ENCODE peak calls at places on chromosomes 5 and 9, in seven cellular contexts. G is thyroid gland, P is uterus, F is HepG2, L is gastrocnemius medialis, S is tibial nerve, X is GM12878. J is an unnamed sample.

GRCh38 chr5:85069659-85070640 is 685.3 kb upstream of the EDIL3 start:
- DNase-seq in G (no peak), P (no peak), F (no peak), L (no peak), S (no peak), X (no peak), J (no peak)

GRCh38 chr9:106953166-106953565 is 90.2 kb downstream of the ZNF462 start:
- DNase-seq in G (no peak), P (no peak), F (no peak), L (peak; percentile 57), S (no peak), X (no peak), J (no peak)

GRCh38 chr5:72812483-72812882 is 4.0 kb upstream of the TNPO1 start:
- DNase-seq in G (no peak), P (no peak), F (no peak), L (no peak), S (no peak), X (no peak), J (no peak)

GRCh38 chr5:169265888-169266287 is 35.1 kb downstream of the SLIT3 start:
- DNase-seq in G (no peak), P (no peak), F (no peak), L (no peak), S (no peak), X (no peak), J (no peak)

GRCh38 chr9:108634164-108634563 is 221.6 kb downstream of the ACTL7B start:
- DNase-seq in G (no peak), P (no peak), F (no peak), L (peak; percentile 13), S (no peak), X (no peak), J (no peak)

GRCh38 chr5:127886141-127886540 is 182.9 kb downstream of the CCDC192 start:
- DNase-seq in G (no peak), P (no peak), F (no peak), L (no peak), S (no peak), X (no peak), J (no peak)

GRCh38 chr5:14696057-14696456 is 31.5 kb downstream of the OTULIN start:
- DNase-seq in G (no peak), P (no peak), F (no peak), L (no peak), S (no peak), X (no peak), J (peak; percentile 80)

GRCh38 chr5:169583424-169584215 is at the start of gene SPDL1:
- DNase-seq in G (peak; percentile 95), P (peak; percentile 96), F (peak; percentile 93), L (peak; percentile 91), S (peak; percentile 94), X (peak; percentile 89), J (peak; percentile 97)

GRCh38 chr5:73135429-73136276 is 15.3 kb downstream of the TMEM171 start:
- DNase-seq in G (peak; percentile 72), P (no peak), F (peak; percentile 18), L (no peak), S (peak; percentile 19), X (no peak), J (peak; percentile 9)

GRCh38 chr5:38441730-38442573 is 114.5 kb downstream of the LIFR start:
- DNase-seq in G (peak; percentile 92), P (peak; percentile 93), F (peak; percentile 87), L (peak; percentile 88), S (peak; percentile 97), X (peak; percentile 33), J (peak; percentile 79)

GRCh38 chr9:32069169-32069813 is 315.2 kb upstream of the ACO1 start:
- DNase-seq in G (no peak), P (no peak), F (peak; percentile 2), L (no peak), S (no peak), X (no peak), J (no peak)

GRCh38 chr9:89743216-89743575 is 138.4 kb downstream of the GADD45G start:
- DNase-seq in G (no peak), P (no peak), F (no peak), L (no peak), S (no peak), X (peak; percentile 36), J (no peak)

GRCh38 chr5:93330506-93330905 is 250.5 kb downstream of the NR2F1-AS1 start:
- DNase-seq in G (no peak), P (no peak), F (no peak), L (no peak), S (no peak), X (no peak), J (no peak)

GRCh38 chr9:20137425-20137824 is 348.6 kb upstream of the SLC24A2 start:
- DNase-seq in G (no peak), P (no peak), F (no peak), L (no peak), S (no peak), X (no peak), J (no peak)

GRCh38 chr5:119810217-119810616 is 180.9 kb downstream of the FAM170A start:
- DNase-seq in G (no peak), P (no peak), F (no peak), L (no peak), S (no peak), X (no peak), J (no peak)

GRCh38 chr9:14985419-14985818 is 75.2 kb upstream of the FREM1 start:
- DNase-seq in G (no peak), P (no peak), F (no peak), L (no peak), S (no peak), X (no peak), J (no peak)

GRCh38 chr9:117704024-117704575 is at the start of gene TLR4:
- DNase-seq in G (peak; percentile 45), P (peak; percentile 51), F (no peak), L (peak; percentile 57), S (peak; percentile 70), X (peak; percentile 45), J (no peak)

GRCh38 chr9:35948901-35949318 is 9.0 kb downstream of the OR2S2 start:
- DNase-seq in G (no peak), P (no peak), F (peak; percentile 6), L (no peak), S (no peak), X (no peak), J (no peak)

GRCh38 chr5:95403996-95404395 is 12.8 kb downstream of the FAM81B start:
- DNase-seq in G (no peak), P (no peak), F (no peak), L (no peak), S (no peak), X (no peak), J (no peak)

GRCh38 chr5:145984072-145984471 is 47.7 kb downstream of the SH3RF2 start:
- DNase-seq in G (no peak), P (no peak), F (no peak), L (no peak), S (peak; percentile 14), X (no peak), J (peak; percentile 2)

GRCh38 chr5:141567513-141568117 is 51.2 kb downstream of the DIAPH1 start:
- DNase-seq in G (no peak), P (no peak), F (no peak), L (no peak), S (no peak), X (no peak), J (peak; percentile 4)

GRCh38 chr9:26863074-26863473 is 29.5 kb downstream of the CAAP1 start:
- DNase-seq in G (no peak), P (no peak), F (peak; percentile 5), L (no peak), S (no peak), X (no peak), J (no peak)

DNA sequence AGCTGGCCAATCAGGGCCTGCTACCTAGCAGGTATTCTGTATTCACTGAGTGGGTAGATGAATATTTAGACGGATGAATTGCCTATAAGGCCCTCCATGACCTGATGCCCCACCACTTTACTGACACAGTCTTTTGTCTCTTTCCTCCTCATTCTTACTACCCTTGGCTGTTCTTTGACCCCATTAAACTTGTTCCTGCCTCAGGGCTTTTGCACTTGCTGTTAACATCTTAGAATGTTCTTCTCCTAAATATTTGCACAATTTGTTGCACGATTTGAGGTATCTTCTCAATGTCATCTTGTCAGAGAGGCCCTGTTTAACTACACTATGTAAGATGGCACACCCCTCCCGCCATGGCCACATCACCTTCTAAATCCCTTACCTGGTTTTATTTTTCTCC is 3.3 kb upstream of the TTC23L start:
- DNase-seq in G (no peak), P (no peak), F (no peak), L (no peak), S (no peak), X (no peak), J (no peak)
- TF ChIP-seq POLR2A in G (no peak), P (no peak), F (no peak), L (no peak), S (no peak), X (no peak), J (no peak)

DNA sequence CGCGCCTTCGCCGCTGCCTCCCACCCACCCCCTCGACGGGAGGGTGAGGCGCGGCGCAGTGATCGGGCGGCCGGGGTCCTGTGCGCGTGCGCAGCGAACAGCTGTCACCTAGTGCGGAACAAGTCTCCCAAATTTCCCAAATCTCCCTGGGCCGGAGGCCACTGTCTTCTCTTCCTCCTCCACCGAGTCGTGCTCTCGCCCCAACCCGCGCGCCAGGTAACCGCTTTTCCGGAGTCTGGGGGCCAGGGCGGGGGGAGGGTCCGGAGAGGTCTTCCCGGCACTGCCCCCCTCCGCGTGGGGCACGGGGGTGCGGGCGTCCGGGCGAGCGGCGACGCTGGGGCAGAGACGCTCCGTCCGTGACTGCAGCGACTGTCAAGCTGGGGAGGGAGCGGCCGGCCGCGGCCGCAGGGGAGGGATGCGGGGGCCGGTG is 230 bp downstream of the KDM4C start:
- DNase-seq in G (peak; percentile 97), P (no peak), F (no peak), L (no peak), S (peak; percentile 92), X (no peak), J (no peak)
- TF ChIP-seq POLR2A in G (no peak), P (peak; percentile 36), F (no peak), L (no peak), S (no peak), X (no peak), J (peak; percentile 16)

DNA sequence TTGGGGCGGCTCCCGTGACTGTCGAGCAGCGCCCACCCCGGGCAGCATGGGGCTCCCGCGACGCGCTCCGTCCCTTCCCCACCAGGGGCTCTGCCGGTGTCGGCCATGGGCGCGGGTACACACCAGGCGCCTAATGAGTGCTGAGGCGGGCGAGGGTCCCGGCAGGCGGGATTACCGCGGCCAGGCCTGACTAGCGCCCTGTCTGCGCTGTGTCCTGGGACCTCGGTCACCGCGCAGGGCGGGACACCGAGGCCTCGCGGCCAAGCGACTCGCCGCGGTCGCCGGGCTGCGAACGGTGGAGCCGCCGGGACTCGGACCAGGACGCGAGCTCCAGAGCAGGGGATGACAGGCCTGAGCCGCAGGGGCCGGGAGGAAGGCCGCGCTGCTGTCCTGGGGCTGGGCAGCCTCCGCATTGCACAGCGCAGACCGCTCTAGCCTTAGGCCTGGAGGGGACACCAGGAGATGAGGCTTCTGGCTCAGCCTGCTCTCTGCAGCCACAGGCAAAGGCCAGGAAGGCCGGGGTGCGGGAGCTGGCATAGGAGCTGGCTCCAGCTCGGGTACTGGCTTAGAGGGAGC is 14.1 kb downstream of the LCN10 start:
- DNase-seq in G (peak; percentile 35), P (no peak), F (no peak), L (no peak), S (no peak), X (no peak), J (peak; percentile 61)
- TF ChIP-seq POLR2A in G (no peak), P (no peak), F (no peak), L (no peak), S (no peak), X (no peak), J (no peak)

DNA sequence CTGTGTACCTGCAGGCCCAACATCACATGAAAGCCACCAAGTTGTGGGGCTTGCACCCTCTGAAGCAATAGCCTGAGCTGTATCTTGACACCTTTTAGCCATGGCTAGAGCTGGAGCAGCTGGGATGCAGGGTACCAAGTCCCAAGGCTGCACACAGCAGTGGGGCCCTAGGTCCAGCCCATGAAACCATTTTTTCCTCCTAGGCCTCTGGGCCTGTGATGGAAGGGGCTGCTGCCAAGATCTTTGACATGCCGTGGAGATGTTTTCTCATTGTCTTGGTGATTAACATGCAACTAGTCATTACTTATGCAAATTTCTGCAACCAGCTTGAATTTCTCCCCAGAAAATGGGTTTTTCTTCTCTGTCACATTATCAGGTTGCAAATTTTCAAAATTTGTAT is 387.2 kb upstream of the RIOK2 start:
- DNase-seq in G (no peak), P (no peak), F (no peak), L (no peak), S (no peak), X (no peak), J (no peak)
- TF ChIP-seq POLR2A in G (no peak), P (no peak), F (no peak), L (no peak), S (no peak), X (no peak), J (no peak)